ENCODE peak calls at places on chromosome 22, in five cellular contexts. One of them, this sample, is unnamed.
A peak's percentile ranks its signal among the peaks of the same experiment; 100 is the strongest.

GRCh38 chr22:25853078-25853477 is 111.1 kb downstream of the MYO18B start:
- DNase-seq in GM23338: no peak
- DNase-seq in PC-3: no peak
- DNase-seq in astrocyte: no peak
- DNase-seq in GM23248: peak; percentile 45
- DNase-seq in this sample: no peak

GRCh38 chr22:27751277-27752070 is 50.1 kb downstream of the MN1 start:
- DNase-seq in astrocyte: no peak
- DNase-seq in PC-3: no peak
- DNase-seq in GM23248: peak; percentile 24
- DNase-seq in GM23338: no peak
- DNase-seq in this sample: no peak

GRCh38 chr22:40525250-40525884 is 111.2 kb downstream of the MRTFA start:
- DNase-seq in GM23248: peak; percentile 63
- DNase-seq in GM23338: peak; percentile 72
- DNase-seq in PC-3: peak; percentile 48
- DNase-seq in astrocyte: no peak
- DNase-seq in this sample: no peak

GRCh38 chr22:27598792-27599191 is 202.8 kb downstream of the MN1 start:
- DNase-seq in astrocyte: no peak
- DNase-seq in PC-3: no peak
- DNase-seq in GM23248: no peak
- DNase-seq in GM23338: no peak
- DNase-seq in this sample: no peak

GRCh38 chr22:33737662-33738061 is 182.6 kb downstream of the LARGE1 start:
- DNase-seq in astrocyte: no peak
- DNase-seq in PC-3: no peak
- DNase-seq in GM23338: no peak
- DNase-seq in GM23248: no peak
- DNase-seq in this sample: no peak

GRCh38 chr22:26372890-26373289 is 56.2 kb upstream of the ASPHD2 start:
- DNase-seq in PC-3: no peak
- DNase-seq in GM23338: no peak
- DNase-seq in GM23248: no peak
- DNase-seq in astrocyte: no peak
- DNase-seq in this sample: no peak

GRCh38 chr22:39543095-39543494 is 10.5 kb upstream of the RPS19BP1 start:
- DNase-seq in PC-3: peak; percentile 19
- DNase-seq in GM23248: peak; percentile 64
- DNase-seq in GM23338: peak; percentile 87
- DNase-seq in astrocyte: no peak
- DNase-seq in this sample: no peak

GRCh38 chr22:20857838-20858614 is 585 bp downstream of the PI4KA start:
- DNase-seq in astrocyte: peak; percentile 82
- DNase-seq in PC-3: peak; percentile 67
- DNase-seq in GM23248: peak; percentile 77
- DNase-seq in GM23338: peak; percentile 97
- DNase-seq in this sample: peak; percentile 16

GRCh38 chr22:46763051-46763705 is 728 bp downstream of the TBC1D22A start:
- DNase-seq in GM23248: peak; percentile 49
- DNase-seq in PC-3: no peak
- DNase-seq in GM23338: peak; percentile 51
- DNase-seq in astrocyte: no peak
- DNase-seq in this sample: no peak

GRCh38 chr22:19723990-19724827 is 870 bp downstream of the GP1BB start:
- DNase-seq in GM23248: no peak
- DNase-seq in GM23338: peak; percentile 82
- DNase-seq in astrocyte: peak; percentile 14
- DNase-seq in PC-3: peak; percentile 61
- DNase-seq in this sample: no peak

GRCh38 chr22:47199261-47199948 is 437.0 kb downstream of the TBC1D22A start:
- DNase-seq in GM23338: no peak
- DNase-seq in GM23248: no peak
- DNase-seq in astrocyte: no peak
- DNase-seq in PC-3: no peak
- DNase-seq in this sample: no peak

GRCh38 chr22:25702046-25702445 is 39.9 kb upstream of the MYO18B start:
- DNase-seq in GM23338: no peak
- DNase-seq in PC-3: peak; percentile 11
- DNase-seq in GM23248: peak; percentile 36
- DNase-seq in astrocyte: peak; percentile 10
- DNase-seq in this sample: no peak

GRCh38 chr22:17774928-17775675 is 833 bp upstream of the BID start:
- DNase-seq in astrocyte: no peak
- DNase-seq in GM23338: no peak
- DNase-seq in GM23248: no peak
- DNase-seq in PC-3: no peak
- DNase-seq in this sample: no peak

GRCh38 chr22:17778412-17778976 is 4.2 kb upstream of the BID start:
- DNase-seq in GM23248: no peak
- DNase-seq in astrocyte: no peak
- DNase-seq in PC-3: no peak
- DNase-seq in GM23338: no peak
- DNase-seq in this sample: no peak

GRCh38 chr22:17775781-17776470 is 1.7 kb upstream of the BID start:
- DNase-seq in GM23248: no peak
- DNase-seq in astrocyte: no peak
- DNase-seq in PC-3: no peak
- DNase-seq in GM23338: no peak
- DNase-seq in this sample: no peak

GRCh38 chr22:17777717-17778044 is 3.4 kb upstream of the BID start:
- DNase-seq in GM23338: no peak
- DNase-seq in PC-3: no peak
- DNase-seq in astrocyte: no peak
- DNase-seq in GM23248: no peak
- DNase-seq in this sample: no peak

DNA sequence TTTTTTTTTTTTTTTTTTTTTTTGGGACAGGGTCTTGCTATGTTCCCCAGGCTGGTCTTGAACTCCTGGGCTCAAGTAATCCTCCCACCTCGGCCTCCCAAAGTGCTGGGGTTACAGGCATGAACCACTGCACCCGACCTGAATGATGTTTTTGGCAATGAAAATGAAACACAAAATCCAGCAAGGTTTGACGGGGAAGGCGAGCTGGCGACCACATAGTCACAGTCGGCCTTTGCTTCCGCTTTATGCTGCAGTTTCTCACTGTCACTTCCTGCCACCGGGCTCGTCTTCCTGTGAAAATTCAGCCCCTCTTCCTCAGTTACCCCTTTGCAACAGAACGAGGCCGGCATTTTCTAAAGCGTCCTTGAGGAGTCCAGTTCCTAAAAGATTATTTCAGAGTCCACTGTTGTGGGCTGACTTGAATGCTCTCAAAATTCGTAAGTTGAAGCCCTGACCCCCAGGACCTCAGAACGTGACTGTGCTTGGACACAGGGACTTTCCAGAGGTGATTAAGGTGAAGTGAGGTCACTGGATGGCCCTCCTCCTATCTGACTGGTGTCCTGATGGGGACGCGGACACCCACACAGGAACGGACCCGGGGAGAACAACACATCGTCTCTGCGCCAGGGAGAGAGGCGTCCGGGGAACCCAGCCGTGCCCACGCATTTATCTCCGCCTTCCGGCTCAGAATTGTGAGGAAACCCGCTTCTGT is 2.9 kb upstream of the BID start:
- DNase-seq in GM23338: no peak
- DNase-seq in astrocyte: no peak
- DNase-seq in PC-3: no peak
- DNase-seq in GM23248: no peak
- DNase-seq in this sample: no peak
- H3K4me3 ChIP-seq in GM23338: no peak overlapping the region
- H3K4me3 ChIP-seq in astrocyte: no peak overlapping the region
- H3K4me3 ChIP-seq in PC-3: no peak overlapping the region
- H3K4me3 ChIP-seq in GM23248: no peak overlapping the region
- H3K4me3 ChIP-seq in this sample: no peak overlapping the region

GRCh38 chr22:30970356-30970746 is 1.3 kb downstream of the TUG1 start:
- DNase-seq in PC-3: no peak
- DNase-seq in GM23248: peak; percentile 13
- DNase-seq in astrocyte: no peak
- DNase-seq in GM23338: peak; percentile 15
- DNase-seq in this sample: no peak
- H3K36me3 ChIP-seq in PC-3: peaks cover 48% of the 10 kb centered on the region
- H3K36me3 ChIP-seq in GM23248: peaks cover 51% of the 10 kb centered on the region
- H3K36me3 ChIP-seq in astrocyte: peaks cover 36% of the 10 kb centered on the region
- H3K36me3 ChIP-seq in GM23338: peaks cover 29% of the 10 kb centered on the region
- H3K36me3 ChIP-seq in this sample: peaks cover 76% of the 10 kb centered on the region

GRCh38 chr22:42368379-42369249 is 63.6 kb downstream of the NFAM1 start:
- DNase-seq in GM23338: peak; percentile 92
- DNase-seq in PC-3: no peak
- DNase-seq in GM23248: peak; percentile 9
- DNase-seq in astrocyte: no peak
- DNase-seq in this sample: no peak
- TF ChIP-seq EZH2 in GM23338: peak; percentile 35
- TF ChIP-seq EZH2 in PC-3: no peak
- TF ChIP-seq EZH2 in GM23248: peak; percentile 90
- TF ChIP-seq EZH2 in astrocyte: peak; percentile 100
- TF ChIP-seq EZH2 in this sample: no peak

GRCh38 chr22:29482253-29482652 is 2.2 kb downstream of the NEFH start:
- DNase-seq in GM23338: no peak
- DNase-seq in astrocyte: no peak
- DNase-seq in PC-3: no peak
- DNase-seq in GM23248: no peak
- DNase-seq in this sample: no peak

GRCh38 chr22:29480262-29480511 is 169 bp downstream of the NEFH start:
- DNase-seq in GM23248: no peak
- DNase-seq in astrocyte: no peak
- DNase-seq in GM23338: no peak
- DNase-seq in PC-3: no peak
- DNase-seq in this sample: no peak

GRCh38 chr22:29479417-29480261 is at the start of gene NEFH:
- DNase-seq in astrocyte: no peak
- DNase-seq in GM23338: peak; percentile 48
- DNase-seq in PC-3: no peak
- DNase-seq in GM23248: no peak
- DNase-seq in this sample: no peak

GRCh38 chr22:29481265-29482000 is 1.4 kb downstream of the NEFH start:
- DNase-seq in GM23248: no peak
- DNase-seq in GM23338: peak; percentile 92
- DNase-seq in PC-3: no peak
- DNase-seq in astrocyte: no peak
- DNase-seq in this sample: no peak

GRCh38 chr22:29480512-29481264 is 670 bp downstream of the NEFH start:
- DNase-seq in GM23248: peak; percentile 65
- DNase-seq in PC-3: no peak
- DNase-seq in astrocyte: peak; percentile 37
- DNase-seq in GM23338: peak; percentile 75
- DNase-seq in this sample: no peak
- H3K4me3 ChIP-seq in GM23248: peak overlapping the region; percentile 49
- H3K4me3 ChIP-seq in PC-3: no peak overlapping the region
- H3K4me3 ChIP-seq in astrocyte: peak overlapping the region; percentile 34
- H3K4me3 ChIP-seq in GM23338: peak overlapping the region; percentile 65
- H3K4me3 ChIP-seq in this sample: peak overlapping the region; percentile 63

DNA sequence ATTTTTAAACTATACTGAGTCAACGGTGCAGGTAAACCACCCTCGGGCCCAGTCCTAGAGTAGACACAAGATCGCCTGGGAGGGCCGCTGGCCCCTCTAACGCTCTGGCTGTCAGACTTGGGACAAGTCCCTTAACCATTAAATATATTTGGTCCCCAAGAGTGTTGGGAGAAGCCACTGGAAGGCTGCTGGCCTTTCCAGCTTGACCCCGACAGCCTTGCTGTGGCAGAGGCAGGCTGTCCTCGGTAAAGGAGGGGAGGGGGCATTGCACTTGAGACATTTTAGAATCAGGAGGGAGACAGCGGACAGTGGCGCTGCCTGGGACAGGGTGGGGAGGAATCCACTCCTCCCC is 28.8 kb downstream of the APOL1 start:
- DNase-seq in GM23338: no peak
- DNase-seq in PC-3: no peak
- DNase-seq in astrocyte: no peak
- DNase-seq in GM23248: no peak
- DNase-seq in this sample: no peak
- H3K36me3 ChIP-seq in GM23338: peaks cover 37% of the 10 kb centered on the region
- H3K36me3 ChIP-seq in PC-3: peaks cover 46% of the 10 kb centered on the region
- H3K36me3 ChIP-seq in astrocyte: peaks cover 69% of the 10 kb centered on the region
- H3K36me3 ChIP-seq in GM23248: peaks cover 66% of the 10 kb centered on the region
- H3K36me3 ChIP-seq in this sample: peaks cover 44% of the 10 kb centered on the region

GRCh38 chr22:49850021-49850911 is 3.4 kb upstream of the ZBED4 start:
- DNase-seq in astrocyte: no peak
- DNase-seq in GM23248: no peak
- DNase-seq in PC-3: no peak
- DNase-seq in GM23338: no peak
- DNase-seq in this sample: no peak
- TF ChIP-seq EZH2 in astrocyte: no peak
- TF ChIP-seq EZH2 in GM23248: no peak
- TF ChIP-seq EZH2 in PC-3: no peak
- TF ChIP-seq EZH2 in GM23338: peak; percentile 58
- TF ChIP-seq EZH2 in this sample: no peak

DNA sequence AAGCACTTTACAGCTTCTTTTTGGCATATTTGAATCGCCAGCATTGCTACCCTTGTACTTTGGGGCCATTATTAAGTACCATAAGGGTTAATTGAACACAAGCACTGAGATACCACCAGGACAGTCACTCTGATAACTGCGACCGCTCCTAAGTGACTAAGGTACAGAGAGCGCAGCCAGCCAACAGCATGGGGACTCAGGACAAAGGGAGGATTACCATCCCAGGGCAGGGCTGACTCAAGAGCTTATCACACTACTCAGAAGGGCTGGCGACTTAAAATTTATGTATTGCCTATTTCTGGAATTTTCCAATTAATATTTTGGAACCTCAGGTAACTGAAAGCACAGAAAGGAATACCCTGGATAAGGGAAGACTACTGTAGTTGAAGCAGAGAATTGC is 479 bp downstream of the ZNF280A start:
- DNase-seq in PC-3: no peak
- DNase-seq in GM23338: no peak
- DNase-seq in astrocyte: no peak
- DNase-seq in GM23248: no peak
- DNase-seq in this sample: no peak
- H3K4me3 ChIP-seq in PC-3: no peak overlapping the region
- H3K4me3 ChIP-seq in GM23338: no peak overlapping the region
- H3K4me3 ChIP-seq in astrocyte: no peak overlapping the region
- H3K4me3 ChIP-seq in GM23248: no peak overlapping the region
- H3K4me3 ChIP-seq in this sample: no peak overlapping the region

DNA sequence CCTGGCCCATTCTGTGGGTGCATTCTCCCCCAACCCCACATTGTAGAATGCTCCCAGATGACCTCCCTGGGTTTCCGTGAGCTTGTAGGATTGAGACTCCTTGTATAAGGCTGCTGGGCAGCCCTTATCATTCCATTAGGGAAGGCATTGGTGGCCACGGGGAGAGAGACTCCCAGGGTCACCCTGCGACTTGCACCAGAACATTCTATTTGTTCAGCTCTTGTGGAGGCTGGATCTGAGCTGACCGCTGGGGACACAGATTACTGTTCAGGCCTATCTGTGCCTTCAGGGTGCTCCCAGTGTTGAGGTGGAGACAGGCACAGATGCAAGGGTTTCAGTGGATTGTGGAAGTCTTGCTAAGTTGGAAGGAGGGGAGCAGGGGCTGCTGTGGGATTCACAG is 17.8 kb downstream of the MICALL1 start:
- DNase-seq in GM23338: no peak
- DNase-seq in PC-3: no peak
- DNase-seq in GM23248: no peak
- DNase-seq in astrocyte: no peak
- DNase-seq in this sample: no peak
- H3K36me3 ChIP-seq in GM23338: no peaks in the 10 kb centered on the region
- H3K36me3 ChIP-seq in PC-3: no peaks in the 10 kb centered on the region
- H3K36me3 ChIP-seq in GM23248: peaks cover 22% of the 10 kb centered on the region
- H3K36me3 ChIP-seq in astrocyte: peaks cover 20% of the 10 kb centered on the region
- H3K36me3 ChIP-seq in this sample: peaks cover 27% of the 10 kb centered on the region